ENCODE peak calls at places on chromosomes 2 and 18, in seven cellular contexts. L, Y, I, P, U, S and Q are unnamed samples.

GRCh38 chr18:7116832-7117389 is 686 bp downstream of the LAMA1 start:
- DNase-seq in L (no peak), Y (no peak), I (peak), P (no peak), U (no peak), S (no peak), Q (peak)

GRCh38 chr2:10471046-10471571 is 23.0 kb upstream of the ODC1 start:
- DNase-seq in L (no peak), Y (no peak), I (peak), P (no peak), U (no peak), S (no peak), Q (no peak)

GRCh38 chr2:230202430-230203109 is 17.2 kb downstream of the SP110 start:
- DNase-seq in L (no peak), Y (no peak), I (no peak), P (no peak), U (no peak), S (no peak), Q (no peak)

GRCh38 chr2:96848264-96848663 is 4.4 kb upstream of the ANKRD23 start:
- DNase-seq in L (no peak), Y (no peak), I (peak), P (no peak), U (peak), S (no peak), Q (peak)

GRCh38 chr18:1976484-1976883 is 594.8 kb downstream of the METTL4 start:
- DNase-seq in L (no peak), Y (no peak), I (peak), P (no peak), U (peak), S (no peak), Q (no peak)

GRCh38 chr2:29059612-29060011 is 14.7 kb downstream of the PCARE start:
- DNase-seq in L (no peak), Y (no peak), I (no peak), P (no peak), U (no peak), S (no peak), Q (no peak)

GRCh38 chr2:9556121-9556869 is 665 bp upstream of the ADAM17 start:
- DNase-seq in L (no peak), Y (no peak), I (no peak), P (no peak), U (no peak), S (peak), Q (no peak)

GRCh38 chr2:200356794-200357472 is 50.4 kb downstream of the SPATS2L start:
- DNase-seq in L (no peak), Y (no peak), I (peak), P (no peak), U (no peak), S (no peak), Q (no peak)

GRCh38 chr2:70685771-70686171 is 82.2 kb downstream of the ADD2 start:
- DNase-seq in L (peak), Y (no peak), I (no peak), P (peak), U (no peak), S (peak), Q (no peak)

GRCh38 chr2:117691980-117692379 is 122.5 kb upstream of the DDX18 start:
- DNase-seq in L (no peak), Y (no peak), I (no peak), P (no peak), U (no peak), S (no peak), Q (no peak)

GRCh38 chr2:239806758-239807434 is 218.2 kb downstream of the NDUFA10 start:
- DNase-seq in L (no peak), Y (no peak), I (no peak), P (no peak), U (no peak), S (peak), Q (peak)

GRCh38 chr2:106104332-106105062 is 89.6 kb downstream of the UXS1 start:
- DNase-seq in L (peak), Y (peak), I (peak), P (peak), U (peak), S (peak), Q (peak)

GRCh38 chr2:88582030-88582429 is 45.2 kb downstream of the EIF2AK3 start:
- DNase-seq in L (no peak), Y (no peak), I (no peak), P (no peak), U (no peak), S (no peak), Q (no peak)

GRCh38 chr2:98233941-98234340 is 112.3 kb upstream of the CNGA3 start:
- DNase-seq in L (no peak), Y (no peak), I (no peak), P (no peak), U (no peak), S (no peak), Q (no peak)

GRCh38 chr18:28767201-28767600 is 590.3 kb upstream of the CDH2 start:
- DNase-seq in L (no peak), Y (no peak), I (no peak), P (no peak), U (no peak), S (no peak), Q (no peak)

GRCh38 chr18:8778824-8779223 is 73.5 kb downstream of the MTCL1 start:
- DNase-seq in L (no peak), Y (no peak), I (peak), P (no peak), U (no peak), S (no peak), Q (no peak)

GRCh38 chr2:239830718-239831271 is 194.3 kb downstream of the NDUFA10 start:
- DNase-seq in L (no peak), Y (no peak), I (no peak), P (no peak), U (no peak), S (peak), Q (peak)

GRCh38 chr18:62773691-62774090 is 58.4 kb downstream of the PHLPP1 start:
- DNase-seq in L (no peak), Y (no peak), I (no peak), P (no peak), U (no peak), S (no peak), Q (no peak)

GRCh38 chr2:105405291-105405690 is 6.4 kb upstream of the FHL2 start:
- DNase-seq in L (no peak), Y (no peak), I (no peak), P (no peak), U (no peak), S (no peak), Q (no peak)

GRCh38 chr18:58578835-58579560 is 49.9 kb downstream of the ALPK2 start:
- DNase-seq in L (no peak), Y (no peak), I (peak), P (no peak), U (no peak), S (no peak), Q (no peak)

GRCh38 chr2:53670351-53670750 is 97.3 kb upstream of the CHAC2 start:
- DNase-seq in L (no peak), Y (no peak), I (no peak), P (no peak), U (no peak), S (no peak), Q (no peak)

GRCh38 chr2:151228847-151229497 is 32.7 kb downstream of the RBM43 start:
- DNase-seq in L (no peak), Y (no peak), I (no peak), P (no peak), U (no peak), S (no peak), Q (no peak)

GRCh38 chr18:28152354-28152753 is 24.6 kb downstream of the CDH2 start:
- DNase-seq in L (peak), Y (no peak), I (no peak), P (no peak), U (no peak), S (no peak), Q (no peak)

GRCh38 chr2:141611-142010 is 95.3 kb upstream of the FAM110C start:
- DNase-seq in L (no peak), Y (no peak), I (no peak), P (no peak), U (no peak), S (no peak), Q (no peak)

GRCh38 chr18:77106331-77106730 is 26.3 kb downstream of the MBP start:
- DNase-seq in L (no peak), Y (no peak), I (no peak), P (no peak), U (peak), S (peak), Q (peak)